ENCODE peak calls at places on chromosomes 2 and 18, in six cellular contexts. U is body of pancreas, J is fibroblast of lung, M is mammary epithelial cell, P is ascending aorta, Y is GM23338. C is an unnamed sample.

GRCh38 chr2:226977775-226978190 is 141.9 kb downstream of the RHBDD1 start:
- DNase-seq in U (no peak), J (peak), M (peak), P (no peak), Y (no peak), C (peak)

GRCh38 chr2:157874997-157875719 is 972 bp downstream of the ACVR1 start:
- DNase-seq in U (peak), J (peak), M (peak), P (peak), Y (peak), C (no peak)

GRCh38 chr2:109091526-109091925 is 37.5 kb upstream of the SH3RF3 start:
- DNase-seq in U (no peak), J (no peak), M (no peak), P (no peak), Y (no peak), C (no peak)

GRCh38 chr2:190820416-190820815 is 60.2 kb upstream of the GLS start:
- DNase-seq in U (no peak), J (no peak), M (no peak), P (no peak), Y (no peak), C (no peak)

GRCh38 chr2:38201784-38202183 is 125.8 kb upstream of the CYP1B1 start:
- DNase-seq in U (no peak), J (peak), M (peak), P (no peak), Y (no peak), C (no peak)

GRCh38 chr2:238155761-238156694 is 2.7 kb upstream of the ERFE start:
- DNase-seq in U (no peak), J (peak), M (no peak), P (no peak), Y (no peak), C (no peak)

GRCh38 chr2:107412209-107412904 is 414.3 kb upstream of the RGPD4 start:
- DNase-seq in U (no peak), J (peak), M (no peak), P (peak), Y (no peak), C (no peak)

GRCh38 chr2:204072443-204073324 is 136.1 kb downstream of the ICOS start:
- DNase-seq in U (no peak), J (no peak), M (peak), P (no peak), Y (peak), C (no peak)

GRCh38 chr2:64325852-64326577 is 127.9 kb upstream of the LGALSL start:
- DNase-seq in U (no peak), J (no peak), M (peak), P (no peak), Y (no peak), C (no peak)

DNA sequence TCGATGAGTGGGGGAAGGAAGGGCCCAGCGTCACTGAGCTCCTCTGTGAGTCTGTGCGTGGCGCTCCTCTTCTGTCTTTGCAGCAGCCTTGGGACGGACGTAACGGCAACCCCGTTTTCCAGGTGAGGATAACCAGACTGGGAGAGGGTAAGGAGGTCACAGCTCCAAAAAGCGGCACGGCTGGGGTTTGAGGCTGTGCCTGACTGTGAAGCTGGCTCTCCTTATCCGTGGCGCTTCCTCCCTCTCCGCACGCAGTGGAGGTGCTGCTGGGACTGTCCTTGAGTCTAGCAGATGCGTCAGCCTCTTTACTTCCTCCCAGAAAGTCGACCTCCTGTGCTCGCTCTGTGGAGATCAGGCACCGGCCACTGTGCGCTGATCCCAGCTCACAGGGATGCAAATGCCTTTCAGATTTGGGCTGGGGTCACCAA is 29.9 kb upstream of the E2F6 start:
- DNase-seq in U (no peak), J (no peak), M (no peak), P (no peak), Y (peak), C (no peak)
- H3K4me3 ChIP-seq in U (no peak), J (no peak), M (no peak), P (no peak), Y (no peak), C (no peak)

DNA sequence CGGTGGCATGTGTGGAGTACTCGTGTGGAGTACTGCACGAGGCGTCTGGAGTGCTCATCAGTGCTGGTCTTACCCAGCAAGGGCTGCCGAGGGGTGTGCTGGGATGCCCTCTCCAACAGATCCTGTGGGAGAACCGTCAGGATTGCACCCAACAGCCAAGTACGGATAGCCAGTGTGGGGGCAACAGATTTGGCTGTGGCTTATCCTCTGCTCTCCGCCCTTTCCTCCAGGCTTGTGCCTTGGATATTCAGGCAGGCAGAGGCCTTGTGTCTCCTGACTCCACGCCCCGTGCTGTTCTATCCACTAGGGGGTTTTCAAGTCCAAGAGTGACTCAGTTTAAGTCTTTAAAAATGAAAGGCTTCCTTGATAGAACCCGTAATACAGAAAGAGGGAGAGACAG is 321.0 kb upstream of the HS6ST1 start:
- DNase-seq in U (no peak), J (no peak), M (no peak), P (no peak), Y (no peak), C (no peak)
- TF ChIP-seq CTCF in U (no peak), J (no peak), M (no peak), P (no peak), Y (no peak), C (no peak)

DNA sequence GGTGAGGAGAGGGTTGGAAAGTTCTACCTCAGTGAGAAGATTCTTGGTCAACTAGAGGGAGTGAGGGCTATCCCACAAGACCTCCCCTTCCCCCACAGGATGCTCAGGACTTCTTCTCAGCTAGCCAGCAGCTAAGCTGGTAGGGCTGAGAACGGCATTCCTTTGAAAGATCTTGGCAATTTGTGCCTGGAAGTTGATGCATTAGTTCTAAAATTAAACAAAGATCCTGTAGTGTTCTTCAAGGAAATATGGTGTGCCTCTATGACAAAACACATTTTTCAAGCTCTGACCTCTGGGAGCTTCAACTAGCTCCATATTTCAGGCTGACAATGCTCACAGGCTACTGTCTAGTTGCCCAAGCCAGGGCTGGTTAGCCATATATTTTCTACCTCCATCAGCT is 2.3 kb downstream of the LYPD1 start:
- DNase-seq in U (no peak), J (no peak), M (no peak), P (no peak), Y (no peak), C (no peak)
- H3K4me3 ChIP-seq in U (no peak), J (no peak), M (no peak), P (no peak), Y (peak), C (no peak)

DNA sequence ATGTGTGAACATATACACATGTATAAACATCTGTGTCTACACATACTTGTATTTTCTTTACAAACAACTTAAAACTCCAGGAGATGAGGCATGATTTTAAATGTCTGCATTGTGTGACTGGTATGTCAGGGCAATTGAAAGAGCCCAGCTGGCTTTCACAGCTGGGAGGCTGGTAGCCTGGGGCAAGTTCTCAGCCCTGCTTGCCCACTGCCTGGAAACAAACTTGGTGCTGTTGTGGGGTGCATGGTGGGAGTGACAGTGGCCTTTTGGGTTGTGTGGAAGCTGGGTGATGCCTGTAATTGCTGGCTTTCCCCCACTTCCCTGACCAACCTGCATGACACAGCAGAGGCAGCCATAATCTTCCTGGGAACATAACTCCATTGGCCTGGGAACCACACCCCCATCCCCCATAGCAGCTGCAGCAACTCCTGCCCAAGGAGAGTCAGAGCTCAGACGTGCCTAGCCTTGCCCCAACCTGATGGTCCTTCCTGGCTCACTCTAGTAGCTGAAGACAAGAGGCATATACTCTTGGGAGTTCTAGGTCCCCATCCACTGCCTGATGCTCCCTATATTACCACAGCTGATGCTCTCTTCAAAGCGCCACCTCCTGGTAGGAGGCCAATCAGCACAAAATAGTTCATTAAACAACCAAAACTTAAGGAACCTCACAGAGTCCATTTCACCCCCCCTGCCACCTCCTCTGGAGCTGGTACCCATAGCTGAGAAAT is 158.4 kb downstream of the CERS6 start:
- DNase-seq in U (no peak), J (no peak), M (peak), P (no peak), Y (peak), C (no peak)
- TF ChIP-seq CTCF in U (no peak), J (no peak), M (peak), P (no peak), Y (peak), C (no peak)

GRCh38 chr18:76988015-76988826 is 144.4 kb downstream of the MBP start:
- DNase-seq in U (no peak), J (no peak), M (no peak), P (peak), Y (no peak), C (no peak)
- H3K4me3 ChIP-seq in U (no peak), J (no peak), M (no peak), P (no peak), Y (no peak), C (no peak)

GRCh38 chr18:57906852-57907251 is 103.7 kb upstream of the ATP8B1 start:
- DNase-seq in U (no peak), J (no peak), M (peak), P (no peak), Y (peak), C (no peak)
- TF ChIP-seq CTCF in U (no peak), J (no peak), M (peak), P (no peak), Y (peak), C (no peak)

GRCh38 chr2:122663737-122664136 is 908.3 kb downstream of the TSN start:
- DNase-seq in U (no peak), J (no peak), M (no peak), P (no peak), Y (no peak), C (no peak)

GRCh38 chr2:122656403-122656802 is 901.0 kb downstream of the TSN start:
- DNase-seq in U (no peak), J (no peak), M (no peak), P (no peak), Y (no peak), C (no peak)

DNA sequence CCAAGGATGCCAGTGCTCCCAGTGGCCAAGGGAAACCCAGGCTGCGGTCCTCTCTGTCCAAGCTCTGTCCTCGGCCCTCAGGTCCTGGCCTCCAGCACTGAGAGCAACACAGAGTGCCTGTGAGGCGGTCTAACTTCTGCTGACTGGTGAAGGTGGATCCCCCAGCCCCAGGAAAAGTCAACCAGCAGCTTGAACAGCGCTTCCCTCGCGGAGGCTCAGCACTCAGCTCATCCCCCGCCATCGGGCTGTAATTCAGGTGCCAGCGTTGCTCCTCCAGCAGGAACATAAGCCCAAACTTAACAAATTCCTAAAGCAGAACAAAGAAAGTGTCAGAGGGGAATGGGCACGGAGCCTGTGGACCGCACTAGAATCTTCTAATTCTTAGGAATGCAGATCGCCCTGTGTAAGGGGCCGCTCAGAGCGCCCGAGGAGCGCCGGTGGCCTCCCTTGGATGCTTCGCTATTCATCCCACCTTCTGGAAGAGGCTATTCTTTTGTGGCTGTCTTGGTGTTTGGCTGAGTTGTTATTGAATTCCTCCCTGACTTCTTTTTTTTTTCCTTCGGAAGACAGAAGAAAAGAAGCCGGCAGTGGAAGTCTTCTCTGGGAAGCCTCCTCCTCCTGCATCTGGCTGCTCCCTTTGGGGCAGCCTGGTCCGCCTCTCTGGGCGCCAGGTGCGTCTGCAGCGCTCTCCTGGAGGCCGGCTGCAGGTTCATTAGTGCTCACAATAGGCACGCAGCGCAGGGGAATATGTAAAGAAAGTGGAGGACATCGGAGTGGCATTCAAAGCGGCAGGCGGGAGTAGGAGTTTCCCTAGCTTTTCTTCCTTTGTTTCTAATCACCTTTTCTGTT is 905.6 kb downstream of the TSN start:
- DNase-seq in U (no peak), J (no peak), M (peak), P (no peak), Y (peak), C (no peak)
- H3K4me3 ChIP-seq in U (no peak), J (no peak), M (no peak), P (no peak), Y (peak), C (no peak)

DNA sequence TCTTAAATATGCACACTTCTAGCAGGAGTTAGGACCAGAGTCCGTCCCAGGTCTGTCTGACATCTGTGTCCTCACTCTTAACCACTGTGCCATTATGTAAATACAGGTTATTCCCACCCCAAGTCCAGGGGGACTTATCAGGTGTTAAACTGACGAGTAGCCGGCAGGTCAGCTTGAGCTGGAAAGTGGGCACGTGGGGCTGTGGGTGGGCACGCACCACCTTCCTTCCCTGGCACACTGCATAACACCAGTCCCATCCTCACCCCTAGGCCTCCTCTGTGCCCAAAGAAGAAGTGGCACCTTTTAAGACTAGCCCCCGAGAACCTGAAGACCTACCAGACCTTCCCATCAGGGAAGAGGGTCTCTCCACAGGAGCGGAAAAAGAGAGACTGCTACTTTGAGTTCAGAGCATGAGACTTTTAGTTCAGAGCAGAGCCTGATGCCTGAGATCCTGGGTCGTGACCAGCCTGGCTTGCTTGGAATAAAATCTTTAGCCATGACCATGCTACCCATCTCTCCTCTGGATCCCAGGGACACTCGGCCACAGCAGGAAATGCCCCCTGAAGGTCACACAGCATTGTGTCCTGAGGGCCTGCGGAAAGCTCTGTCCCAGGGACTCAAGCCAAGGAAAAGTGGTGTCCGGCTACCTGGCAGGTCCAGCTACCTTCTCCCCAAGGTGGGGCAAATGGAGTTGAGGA is 62.0 kb downstream of the CIB4 start:
- DNase-seq in U (no peak), J (no peak), M (no peak), P (no peak), Y (no peak), C (no peak)
- TF ChIP-seq CTCF in U (no peak), J (no peak), M (no peak), P (no peak), Y (no peak), C (no peak)

C was measured in retinal pigment epithelial cell.